ENCODE peak calls at places on chromosomes 7 and 10, in five cellular contexts. N is activated T-cell treated with anti-CD3 and anti-CD28 coated beads for 24 hours; F is nephron progenitor cell; T is skeletal muscle cell; C is naive thymus-derived CD4-positive, alpha-beta T cell. W is an unnamed sample.

GRCh38 chr10:88389456-88389855 is 193.7 kb downstream of the RNLS start:
- DNase-seq in N (no peak), F (peak; percentile 9), T (no peak), C (no peak), W (no peak)

GRCh38 chr7:139635521-139636240 is 112.2 kb downstream of the CLEC2L start:
- DNase-seq in N (peak; percentile 51), F (no peak), T (no peak), C (peak; percentile 45), W (no peak)

GRCh38 chr7:28096713-28097112 is 83.9 kb downstream of the JAZF1 start:
- DNase-seq in N (peak; percentile 33), F (peak; percentile 56), T (no peak), C (no peak), W (peak; percentile 67)

GRCh38 chr7:48419401-48419800 is 248.1 kb downstream of the ABCA13 start:
- DNase-seq in N (no peak), F (no peak), T (no peak), C (no peak), W (no peak)

GRCh38 chr7:18345641-18346234 is 149.8 kb upstream of the HDAC9 start:
- DNase-seq in N (no peak), F (peak; percentile 53), T (no peak), C (no peak), W (no peak)

GRCh38 chr10:132109341-132110072 is 43.8 kb downstream of the JAKMIP3 start:
- DNase-seq in N (no peak), F (no peak), T (no peak), C (no peak), W (no peak)

GRCh38 chr7:157663061-157663863 is 326.5 kb downstream of the DNAJB6 start:
- DNase-seq in N (no peak), F (no peak), T (no peak), C (no peak), W (no peak)

GRCh38 chr7:139955098-139955820 is 107.5 kb downstream of the PARP12 start:
- DNase-seq in N (no peak), F (no peak), T (no peak), C (no peak), W (no peak)

GRCh38 chr10:49410365-49411074 is 14.6 kb upstream of the DRGX start:
- DNase-seq in N (no peak), F (no peak), T (no peak), C (no peak), W (no peak)

GRCh38 chr10:30048768-30049507 is 10.4 kb downstream of the JCAD start:
- DNase-seq in N (no peak), F (no peak), T (no peak), C (no peak), W (no peak)

GRCh38 chr7:70571403-70571911 is 560.5 kb upstream of the GALNT17 start:
- DNase-seq in N (no peak), F (no peak), T (peak; percentile 54), C (no peak), W (no peak)

GRCh38 chr10:71767420-71768035 is 5.8 kb downstream of the VSIR start:
- DNase-seq in N (no peak), F (no peak), T (no peak), C (no peak), W (no peak)

GRCh38 chr10:971613-972012 is 16.6 kb upstream of the GTPBP4 start:
- DNase-seq in N (no peak), F (no peak), T (no peak), C (no peak), W (no peak)

GRCh38 chr10:14383266-14383665 is 52.5 kb upstream of the FRMD4A start:
- DNase-seq in N (no peak), F (no peak), T (no peak), C (no peak), W (no peak)

GRCh38 chr7:154882931-154883474 is 119.9 kb downstream of the PAXIP1 start:
- DNase-seq in N (no peak), F (no peak), T (no peak), C (no peak), W (no peak)

GRCh38 chr7:140079121-140079536 is 16.4 kb upstream of the PARP12 start:
- DNase-seq in N (no peak), F (peak; percentile 42), T (peak; percentile 49), C (no peak), W (no peak)

GRCh38 chr7:105587899-105588690 is 6.8 kb upstream of the EFCAB10 start:
- DNase-seq in N (no peak), F (peak; percentile 22), T (no peak), C (no peak), W (no peak)

GRCh38 chr7:53446170-53446569 is 410.7 kb downstream of the POM121L12 start:
- DNase-seq in N (no peak), F (no peak), T (no peak), C (no peak), W (no peak)

GRCh38 chr10:113020838-113021237 is 70.8 kb downstream of the TCF7L2 start:
- DNase-seq in N (no peak), F (no peak), T (no peak), C (no peak), W (no peak)